ENCODE peak calls at places on chromosome 13, in six cellular contexts. One of them, this sample, is unnamed.
A peak's percentile ranks its signal among the peaks of the same experiment; 100 is the strongest.

GRCh38 chr13:41700790-41701310 is 243.5 kb downstream of the RGCC start:
- DNase-seq in ovary: no peak
- DNase-seq in colonic mucosa: no peak
- DNase-seq in prostate gland: peak; percentile 23
- DNase-seq in cardiac fibroblast: peak; percentile 53
- DNase-seq in GM12865: no peak
- DNase-seq in this sample: peak; percentile 85

GRCh38 chr13:32595306-32595705 is 9.1 kb downstream of the PDS5B start:
- DNase-seq in ovary: no peak
- DNase-seq in colonic mucosa: no peak
- DNase-seq in prostate gland: no peak
- DNase-seq in cardiac fibroblast: no peak
- DNase-seq in GM12865: no peak
- DNase-seq in this sample: no peak

GRCh38 chr13:51995677-51996551 is 15.3 kb downstream of the ATP7B start:
- DNase-seq in ovary: no peak
- DNase-seq in colonic mucosa: peak; percentile 63
- DNase-seq in prostate gland: peak; percentile 43
- DNase-seq in cardiac fibroblast: no peak
- DNase-seq in GM12865: no peak
- DNase-seq in this sample: peak; percentile 78

GRCh38 chr13:97124237-97124636 is 97.9 kb upstream of the MBNL2 start:
- DNase-seq in ovary: no peak
- DNase-seq in colonic mucosa: no peak
- DNase-seq in prostate gland: no peak
- DNase-seq in cardiac fibroblast: no peak
- DNase-seq in GM12865: no peak
- DNase-seq in this sample: no peak

GRCh38 chr13:31846984-31847752 is 107.8 kb downstream of the RXFP2 start:
- DNase-seq in ovary: no peak
- DNase-seq in colonic mucosa: peak; percentile 21
- DNase-seq in prostate gland: no peak
- DNase-seq in cardiac fibroblast: peak; percentile 12
- DNase-seq in GM12865: peak; percentile 10
- DNase-seq in this sample: no peak

GRCh38 chr13:31898383-31899071 is 133.0 kb upstream of the FRY start:
- DNase-seq in ovary: no peak
- DNase-seq in colonic mucosa: no peak
- DNase-seq in prostate gland: no peak
- DNase-seq in cardiac fibroblast: no peak
- DNase-seq in GM12865: peak; percentile 35
- DNase-seq in this sample: no peak

GRCh38 chr13:27909378-27909777 is 10.4 kb upstream of the PDX1 start:
- DNase-seq in ovary: no peak
- DNase-seq in colonic mucosa: no peak
- DNase-seq in prostate gland: no peak
- DNase-seq in cardiac fibroblast: no peak
- DNase-seq in GM12865: no peak
- DNase-seq in this sample: no peak

GRCh38 chr13:34207872-34208271 is 389.9 kb downstream of the RFC3 start:
- DNase-seq in ovary: no peak
- DNase-seq in colonic mucosa: no peak
- DNase-seq in prostate gland: no peak
- DNase-seq in cardiac fibroblast: peak; percentile 38
- DNase-seq in GM12865: no peak
- DNase-seq in this sample: no peak

GRCh38 chr13:95898256-95898655 is 154.9 kb downstream of the UGGT2 start:
- DNase-seq in ovary: no peak
- DNase-seq in colonic mucosa: no peak
- DNase-seq in prostate gland: no peak
- DNase-seq in cardiac fibroblast: peak; percentile 33
- DNase-seq in GM12865: no peak
- DNase-seq in this sample: no peak

GRCh38 chr13:92224052-92224821 is 825.8 kb downstream of the GPC5 start:
- DNase-seq in ovary: peak; percentile 27
- DNase-seq in colonic mucosa: no peak
- DNase-seq in prostate gland: no peak
- DNase-seq in cardiac fibroblast: peak; percentile 70
- DNase-seq in GM12865: no peak
- DNase-seq in this sample: no peak

GRCh38 chr13:27481766-27482165 is 31.4 kb upstream of the MTIF3 start:
- DNase-seq in ovary: peak; percentile 24
- DNase-seq in colonic mucosa: peak; percentile 65
- DNase-seq in prostate gland: peak; percentile 9
- DNase-seq in cardiac fibroblast: peak; percentile 56
- DNase-seq in GM12865: peak; percentile 28
- DNase-seq in this sample: peak; percentile 7

GRCh38 chr13:94431569-94431968 is 47.9 kb downstream of the DCT start:
- DNase-seq in ovary: no peak
- DNase-seq in colonic mucosa: no peak
- DNase-seq in prostate gland: no peak
- DNase-seq in cardiac fibroblast: peak; percentile 27
- DNase-seq in GM12865: no peak
- DNase-seq in this sample: no peak

GRCh38 chr13:98482476-98483444 is 94.1 kb downstream of the STK24 start:
- DNase-seq in ovary: peak; percentile 68
- DNase-seq in colonic mucosa: peak; percentile 69
- DNase-seq in prostate gland: peak; percentile 68
- DNase-seq in cardiac fibroblast: peak; percentile 76
- DNase-seq in GM12865: peak; percentile 65
- DNase-seq in this sample: no peak

GRCh38 chr13:75486146-75486545 is 4.2 kb upstream of the TBC1D4 start:
- DNase-seq in ovary: no peak
- DNase-seq in colonic mucosa: no peak
- DNase-seq in prostate gland: no peak
- DNase-seq in cardiac fibroblast: no peak
- DNase-seq in GM12865: peak; percentile 29
- DNase-seq in this sample: no peak

GRCh38 chr13:33711441-33711840 is 106.5 kb upstream of the RFC3 start:
- DNase-seq in ovary: no peak
- DNase-seq in colonic mucosa: no peak
- DNase-seq in prostate gland: no peak
- DNase-seq in cardiac fibroblast: peak; percentile 10
- DNase-seq in GM12865: no peak
- DNase-seq in this sample: no peak

GRCh38 chr13:44050450-44051063 is 170.9 kb downstream of the LACC1 start:
- DNase-seq in ovary: no peak
- DNase-seq in colonic mucosa: no peak
- DNase-seq in prostate gland: no peak
- DNase-seq in cardiac fibroblast: peak; percentile 66
- DNase-seq in GM12865: peak; percentile 31
- DNase-seq in this sample: no peak

GRCh38 chr13:51902776-51903175 is 41.0 kb downstream of the CCDC70 start:
- DNase-seq in ovary: no peak
- DNase-seq in colonic mucosa: no peak
- DNase-seq in prostate gland: no peak
- DNase-seq in cardiac fibroblast: no peak
- DNase-seq in GM12865: peak; percentile 37
- DNase-seq in this sample: no peak

GRCh38 chr13:33610471-33611015 is 207.4 kb upstream of the RFC3 start:
- DNase-seq in ovary: peak; percentile 24
- DNase-seq in colonic mucosa: peak; percentile 23
- DNase-seq in prostate gland: peak; percentile 39
- DNase-seq in cardiac fibroblast: peak; percentile 1
- DNase-seq in GM12865: no peak
- DNase-seq in this sample: no peak

GRCh38 chr13:51479199-51479523 is 26.3 kb upstream of the INTS6 start:
- DNase-seq in ovary: no peak
- DNase-seq in colonic mucosa: no peak
- DNase-seq in prostate gland: no peak
- DNase-seq in cardiac fibroblast: peak; percentile 78
- DNase-seq in GM12865: no peak
- DNase-seq in this sample: no peak

GRCh38 chr13:20924758-20925394 is 22.3 kb upstream of the XPO4 start:
- DNase-seq in ovary: peak; percentile 73
- DNase-seq in colonic mucosa: peak; percentile 84
- DNase-seq in prostate gland: peak; percentile 77
- DNase-seq in cardiac fibroblast: peak; percentile 90
- DNase-seq in GM12865: peak; percentile 86
- DNase-seq in this sample: peak; percentile 32

GRCh38 chr13:45683701-45684100 is 18.4 kb upstream of the CBY2 start:
- DNase-seq in ovary: no peak
- DNase-seq in colonic mucosa: no peak
- DNase-seq in prostate gland: no peak
- DNase-seq in cardiac fibroblast: no peak
- DNase-seq in GM12865: no peak
- DNase-seq in this sample: no peak

GRCh38 chr13:38690231-38690630 is 3.4 kb downstream of the FREM2 start:
- DNase-seq in ovary: no peak
- DNase-seq in colonic mucosa: no peak
- DNase-seq in prostate gland: no peak
- DNase-seq in cardiac fibroblast: no peak
- DNase-seq in GM12865: no peak
- DNase-seq in this sample: no peak

GRCh38 chr13:31264146-31264545 is 64.4 kb downstream of the B3GLCT start:
- DNase-seq in ovary: no peak
- DNase-seq in colonic mucosa: no peak
- DNase-seq in prostate gland: no peak
- DNase-seq in cardiac fibroblast: peak; percentile 2
- DNase-seq in GM12865: no peak
- DNase-seq in this sample: no peak

GRCh38 chr13:28754698-28755545 is 36.2 kb upstream of the SLC46A3 start:
- DNase-seq in ovary: no peak
- DNase-seq in colonic mucosa: peak; percentile 47
- DNase-seq in prostate gland: no peak
- DNase-seq in cardiac fibroblast: peak; percentile 70
- DNase-seq in GM12865: no peak
- DNase-seq in this sample: no peak

GRCh38 chr13:45700971-45701900 is 884 bp upstream of the CBY2 start:
- DNase-seq in ovary: no peak
- DNase-seq in colonic mucosa: no peak
- DNase-seq in prostate gland: no peak
- DNase-seq in cardiac fibroblast: no peak
- DNase-seq in GM12865: peak; percentile 97
- DNase-seq in this sample: no peak

GRCh38 chr13:84985860-84986259 is 813.4 kb downstream of the SLITRK6 start:
- DNase-seq in ovary: no peak
- DNase-seq in colonic mucosa: no peak
- DNase-seq in prostate gland: no peak
- DNase-seq in cardiac fibroblast: no peak
- DNase-seq in GM12865: no peak
- DNase-seq in this sample: no peak

GRCh38 chr13:80989770-80990169 is 648.8 kb upstream of the SPRY2 start:
- DNase-seq in ovary: no peak
- DNase-seq in colonic mucosa: no peak
- DNase-seq in prostate gland: no peak
- DNase-seq in cardiac fibroblast: peak; percentile 36
- DNase-seq in GM12865: no peak
- DNase-seq in this sample: no peak

GRCh38 chr13:46178821-46179220 is 3.2 kb downstream of the LCP1 start:
- DNase-seq in ovary: no peak
- DNase-seq in colonic mucosa: no peak
- DNase-seq in prostate gland: no peak
- DNase-seq in cardiac fibroblast: no peak
- DNase-seq in GM12865: no peak
- DNase-seq in this sample: no peak

GRCh38 chr13:33611016-33611805 is 206.7 kb upstream of the RFC3 start:
- DNase-seq in ovary: peak; percentile 39
- DNase-seq in colonic mucosa: no peak
- DNase-seq in prostate gland: peak; percentile 70
- DNase-seq in cardiac fibroblast: peak; percentile 68
- DNase-seq in GM12865: no peak
- DNase-seq in this sample: no peak

DNA sequence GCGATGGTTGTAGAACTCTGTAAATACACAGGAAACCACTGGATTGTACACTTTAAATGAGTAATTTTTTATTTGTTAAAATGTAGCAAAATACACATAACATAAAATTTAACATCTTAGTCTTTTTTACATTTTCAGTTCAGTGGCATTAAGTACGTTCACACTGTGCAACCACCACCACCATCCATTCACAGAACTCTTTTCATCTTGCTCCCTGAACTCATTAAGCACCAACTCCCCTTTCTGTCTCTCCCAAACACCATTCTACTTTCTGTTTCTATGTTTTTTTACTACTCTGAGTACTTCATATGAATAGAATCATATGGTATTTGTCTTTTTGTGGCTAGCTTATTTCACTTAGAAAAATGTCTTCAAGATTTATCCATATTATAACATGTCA is 2.7 kb upstream of the UBL3 start:
- DNase-seq in ovary: no peak
- DNase-seq in colonic mucosa: no peak
- DNase-seq in prostate gland: no peak
- DNase-seq in cardiac fibroblast: no peak
- DNase-seq in GM12865: no peak
- DNase-seq in this sample: no peak
- H3K4me3 ChIP-seq in ovary: no peak overlapping the region
- H3K4me3 ChIP-seq in colonic mucosa: no peak overlapping the region
- H3K4me3 ChIP-seq in prostate gland: no peak overlapping the region
- H3K4me3 ChIP-seq in cardiac fibroblast: no peak overlapping the region
- H3K4me3 ChIP-seq in GM12865: no peak overlapping the region
- H3K4me3 ChIP-seq in this sample: no peak overlapping the region

GRCh38 chr13:50127017-50127725 is 111.9 kb downstream of the KCNRG start:
- DNase-seq in ovary: peak; percentile 59
- DNase-seq in colonic mucosa: peak; percentile 52
- DNase-seq in prostate gland: no peak
- DNase-seq in cardiac fibroblast: peak; percentile 59
- DNase-seq in GM12865: peak; percentile 12
- DNase-seq in this sample: no peak
- TF ChIP-seq CTCF in ovary: no peak
- TF ChIP-seq CTCF in colonic mucosa: no peak
- TF ChIP-seq CTCF in prostate gland: no peak
- TF ChIP-seq CTCF in cardiac fibroblast: no peak
- TF ChIP-seq CTCF in GM12865: no peak
- TF ChIP-seq CTCF in this sample: no peak

GRCh38 chr13:106506286-106506685 is 29.2 kb downstream of the EFNB2 start:
- DNase-seq in ovary: no peak
- DNase-seq in colonic mucosa: no peak
- DNase-seq in prostate gland: no peak
- DNase-seq in cardiac fibroblast: no peak
- DNase-seq in GM12865: no peak
- DNase-seq in this sample: no peak

GRCh38 chr13:106503730-106504129 is 31.7 kb downstream of the EFNB2 start:
- DNase-seq in ovary: no peak
- DNase-seq in colonic mucosa: no peak
- DNase-seq in prostate gland: no peak
- DNase-seq in cardiac fibroblast: peak; percentile 38
- DNase-seq in GM12865: no peak
- DNase-seq in this sample: no peak

GRCh38 chr13:106503272-106503671 is 32.2 kb downstream of the EFNB2 start:
- DNase-seq in ovary: no peak
- DNase-seq in colonic mucosa: no peak
- DNase-seq in prostate gland: no peak
- DNase-seq in cardiac fibroblast: no peak
- DNase-seq in GM12865: no peak
- DNase-seq in this sample: no peak

GRCh38 chr13:106505295-106505694 is 30.2 kb downstream of the EFNB2 start:
- DNase-seq in ovary: no peak
- DNase-seq in colonic mucosa: no peak
- DNase-seq in prostate gland: no peak
- DNase-seq in cardiac fibroblast: no peak
- DNase-seq in GM12865: no peak
- DNase-seq in this sample: no peak

GRCh38 chr13:106507560-106508274 is 27.7 kb downstream of the EFNB2 start:
- DNase-seq in ovary: no peak
- DNase-seq in colonic mucosa: no peak
- DNase-seq in prostate gland: no peak
- DNase-seq in cardiac fibroblast: peak; percentile 97
- DNase-seq in GM12865: peak; percentile 15
- DNase-seq in this sample: no peak
- H3K4me3 ChIP-seq in ovary: no peak overlapping the region
- H3K4me3 ChIP-seq in colonic mucosa: no peak overlapping the region
- H3K4me3 ChIP-seq in prostate gland: no peak overlapping the region
- H3K4me3 ChIP-seq in cardiac fibroblast: peak overlapping the region; percentile 8
- H3K4me3 ChIP-seq in GM12865: no peak overlapping the region
- H3K4me3 ChIP-seq in this sample: no peak overlapping the region

GRCh38 chr13:78241278-78241919 is 322.8 kb upstream of the EDNRB start:
- DNase-seq in ovary: no peak
- DNase-seq in colonic mucosa: peak; percentile 35
- DNase-seq in prostate gland: no peak
- DNase-seq in cardiac fibroblast: peak; percentile 67
- DNase-seq in GM12865: peak; percentile 59
- DNase-seq in this sample: no peak
- TF ChIP-seq CTCF in ovary: no peak
- TF ChIP-seq CTCF in colonic mucosa: peak; percentile 45
- TF ChIP-seq CTCF in prostate gland: no peak
- TF ChIP-seq CTCF in cardiac fibroblast: peak; percentile 73
- TF ChIP-seq CTCF in GM12865: peak; percentile 66
- TF ChIP-seq CTCF in this sample: peak; percentile 45

This sample was measured in LNCaP clone FGC.